ENCODE peak calls at places on chromosomes 11 and 22, in seven cellular contexts. Q, I, D, N, E, Z and X are unnamed samples.

GRCh38 chr11:48210052-48210451 is 6.6 kb upstream of the OR4B1 start:
- DNase-seq in I (no peak), N (peak), D (peak), E (no peak), Q (peak), Z (no peak), X (peak)

GRCh38 chr11:75100314-75100713 is 3.6 kb upstream of the OR2AT4 start:
- DNase-seq in N (peak), D (no peak), I (no peak), Q (peak), E (peak), Z (no peak), X (peak)

GRCh38 chr11:105611837-105612480 is 2.1 kb downstream of the GRIA4 start:
- DNase-seq in N (no peak), D (no peak), I (no peak), Q (no peak), Z (no peak), E (no peak), X (no peak)

GRCh38 chr11:96388891-96389603 is 665 bp downstream of the CCDC82 start:
- DNase-seq in N (peak), E (peak), Q (no peak), Z (no peak), D (no peak), I (no peak), X (peak)

GRCh38 chr11:12110201-12110713 is at the start of gene MICAL2:
- DNase-seq in Q (peak), E (peak), I (peak), N (peak), Z (peak), D (peak), X (peak)

GRCh38 chr11:65297026-65297667 is 17.5 kb upstream of the CDC42EP2 start:
- DNase-seq in Z (no peak), I (no peak), Q (no peak), N (no peak), D (no peak), E (no peak), X (no peak)

GRCh38 chr22:45223304-45224117 is 17.2 kb downstream of the KIAA0930 start:
- DNase-seq in D (no peak), Z (no peak), N (no peak), I (no peak), E (no peak), Q (no peak), X (no peak)

GRCh38 chr11:76839326-76839725 is 21.4 kb upstream of the ACER3 start:
- DNase-seq in N (no peak), Q (no peak), E (no peak), D (no peak), Z (no peak), I (no peak), X (no peak)

GRCh38 chr22:27474711-27475547 is 326.6 kb downstream of the MN1 start:
- DNase-seq in E (peak), Q (peak), Z (peak), N (peak), I (peak), D (no peak), X (peak)

GRCh38 chr11:13993096-13993760 is 30.7 kb downstream of the SPON1 start:
- DNase-seq in I (no peak), N (no peak), Z (no peak), E (no peak), D (no peak), Q (no peak), X (no peak)

GRCh38 chr22:50206599-50206998 is 5.8 kb downstream of the SELENOO start:
- DNase-seq in E (peak), N (peak), I (no peak), Q (no peak), D (peak), Z (peak), X (peak)

GRCh38 chr11:3947084-3947483 is 91.6 kb downstream of the STIM1 start:
- DNase-seq in Z (peak), Q (peak), D (no peak), E (no peak), I (peak), N (peak), X (peak)

GRCh38 chr11:100827934-100828661 is 141.0 kb downstream of the ARHGAP42 start:
- DNase-seq in E (peak), N (peak), D (peak), Q (peak), Z (peak), I (no peak), X (no peak)

GRCh38 chr11:4610258-4610935 is 2.4 kb upstream of the TRIM68 start:
- DNase-seq in Q (peak), N (no peak), Z (peak), E (no peak), D (no peak), I (no peak), X (peak)

GRCh38 chr11:9180784-9181183 is 84.4 kb downstream of the DENND5A start:
- DNase-seq in D (no peak), Q (peak), N (no peak), Z (peak), E (no peak), I (no peak), X (peak)

GRCh38 chr22:45317551-45318167 is 7.9 kb downstream of the FAM118A start:
- DNase-seq in Q (peak), N (peak), E (peak), I (no peak), D (peak), Z (peak), X (peak)

GRCh38 chr11:123505546-123506299 is 75.7 kb downstream of the GRAMD1B start:
- DNase-seq in I (no peak), Z (no peak), D (peak), Q (no peak), N (no peak), E (no peak), X (no peak)

GRCh38 chr11:128456566-128457268 is 130.6 kb downstream of the ETS1 start:
- DNase-seq in Q (no peak), I (no peak), E (no peak), D (no peak), Z (peak), N (no peak), X (no peak)

GRCh38 chr11:35661539-35661938 is 1.0 kb upstream of the TRIM44 start:
- DNase-seq in E (no peak), I (no peak), Q (no peak), N (no peak), Z (no peak), D (no peak), X (no peak)

GRCh38 chr11:93577291-93577690 is 34.1 kb upstream of the SMCO4 start:
- DNase-seq in Z (peak), N (peak), I (no peak), E (no peak), Q (peak), D (no peak), X (peak)

GRCh38 chr11:37747121-37747520 is 1149.1 kb upstream of the RAG2 start:
- DNase-seq in N (no peak), E (no peak), Z (no peak), D (no peak), I (no peak), Q (no peak), X (no peak)

GRCh38 chr11:8033791-8034585 is 46.9 kb downstream of the EIF3F start:
- DNase-seq in E (no peak), Q (no peak), Z (no peak), N (no peak), D (no peak), I (no peak), X (no peak)

GRCh38 chr22:35352214-35353111 is 28.4 kb upstream of the HMOX1 start:
- DNase-seq in E (no peak), D (no peak), N (peak), Z (no peak), Q (no peak), I (peak), X (peak)

GRCh38 chr11:96424693-96425092 is 34.9 kb downstream of the JRKL start:
- DNase-seq in E (peak), N (peak), D (no peak), I (no peak), Q (peak), Z (peak), X (peak)

GRCh38 chr11:122743949-122744876 is 88.7 kb downstream of the UBASH3B start:
- DNase-seq in I (no peak), Q (no peak), N (no peak), D (no peak), Z (no peak), E (no peak), X (peak)

GRCh38 chr11:117180661-117181585 is 2.4 kb downstream of the SIDT2 start:
- DNase-seq in Q (peak), D (peak), N (peak), I (peak), Z (peak), E (peak), X (peak)

GRCh38 chr22:49954991-49955580 is 5.5 kb upstream of the PIM3 start:
- DNase-seq in Q (no peak), D (no peak), I (no peak), Z (no peak), E (no peak), N (no peak), X (no peak)

GRCh38 chr22:50303848-50304527 is 3.5 kb downstream of the PLXNB2 start:
- DNase-seq in Q (no peak), Z (no peak), D (peak), E (peak), N (peak), I (peak), X (no peak)

GRCh38 chr11:12087075-12087775 is 23.2 kb upstream of the MICAL2 start:
- DNase-seq in E (peak), D (no peak), Z (peak), N (peak), Q (peak), I (no peak), X (peak)

GRCh38 chr22:45376703-45377102 is 36.7 kb downstream of the SMC1B start:
- DNase-seq in I (peak), N (peak), Q (peak), D (no peak), Z (peak), E (peak), X (peak)

GRCh38 chr11:106828576-106828975 is 189.7 kb downstream of the GUCY1A2 start:
- DNase-seq in Z (no peak), I (no peak), N (peak), E (no peak), D (no peak), Q (peak), X (no peak)

GRCh38 chr22:31075961-31076360 is 5.2 kb upstream of the SMTN start:
- DNase-seq in D (no peak), E (no peak), Q (peak), Z (peak), I (peak), N (peak), X (peak)

GRCh38 chr22:38081941-38082828 is 1.8 kb downstream of the SLC16A8 start:
- DNase-seq in E (no peak), Z (no peak), Q (no peak), I (no peak), D (no peak), N (no peak), X (no peak)

GRCh38 chr11:68358416-68358815 is 46.0 kb downstream of the LRP5 start:
- DNase-seq in N (no peak), Z (no peak), I (no peak), E (no peak), Q (peak), D (no peak), X (peak)

GRCh38 chr11:12288212-12288933 is 89.0 kb upstream of the PARVA start:
- DNase-seq in Z (peak), E (peak), D (peak), N (peak), Q (peak), I (peak), X (peak)

GRCh38 chr11:19286411-19286810 is 45.7 kb upstream of the E2F8 start:
- DNase-seq in D (no peak), E (no peak), Q (no peak), I (no peak), Z (no peak), N (no peak), X (no peak)

GRCh38 chr22:39520874-39521857 is 804 bp downstream of the ATF4 start:
- DNase-seq in Z (peak), E (peak), D (peak), I (peak), N (peak), Q (peak), X (peak)

GRCh38 chr11:71997594-71997993 is 1.1 kb upstream of the IL18BP start:
- DNase-seq in Q (no peak), Z (no peak), E (no peak), D (no peak), N (no peak), I (no peak), X (no peak)

GRCh38 chr22:36628561-36629060 is 74.9 kb downstream of the CACNG2 start:
- DNase-seq in E (no peak), Z (no peak), I (no peak), D (no peak), Q (no peak), N (no peak), X (no peak)
- H3K4me3 ChIP-seq in E (no peak), Z (no peak), I (no peak), D (no peak), Q (no peak), N (no peak), X (no peak)

DNA sequence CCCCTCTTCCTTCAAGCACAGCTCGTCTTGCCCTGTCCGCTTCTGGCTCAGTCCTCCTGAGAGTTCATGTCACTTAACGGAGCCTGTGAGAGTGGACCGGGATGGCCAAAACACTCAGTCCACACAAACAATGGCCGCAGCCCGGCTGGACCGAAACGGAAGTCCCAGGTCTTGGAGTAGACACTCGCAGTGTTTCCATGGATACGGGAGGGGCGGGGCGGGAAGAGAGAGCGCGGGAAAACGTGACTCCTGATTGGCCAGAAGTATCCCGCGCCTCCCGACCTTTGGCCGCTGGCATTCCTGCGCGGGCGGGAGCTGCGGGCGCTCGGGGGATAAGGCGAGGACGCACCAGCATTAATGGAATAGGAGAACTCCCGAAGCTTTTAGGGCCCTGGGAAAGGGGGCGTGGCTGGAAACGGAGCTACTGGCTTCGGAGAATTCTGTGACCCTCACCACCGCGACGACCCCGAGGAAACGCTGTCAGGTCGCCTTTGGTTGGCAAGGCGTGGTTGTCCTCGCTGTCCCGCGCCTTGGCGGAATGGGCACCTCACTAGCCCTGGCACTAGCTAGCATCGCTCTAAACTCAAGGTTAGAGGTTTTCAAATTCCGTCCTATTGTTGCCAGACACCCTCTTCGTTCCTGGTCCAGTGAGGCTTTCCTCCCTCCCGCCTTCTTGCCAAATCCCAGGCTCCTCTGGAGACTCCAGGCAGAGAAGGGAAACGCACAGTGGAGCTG is at the start of the genes NLRP14 and ZNF214:
- DNase-seq in Q (peak), Z (peak), E (peak), D (peak), N (peak), I (peak), X (peak)
- TF ChIP-seq CTCF in Q (no peak), Z (no peak), E (no peak), D (no peak), N (no peak), I (no peak), X (no peak)

GRCh38 chr11:127217941-127218615 is 217.5 kb upstream of the KIRREL3 start:
- DNase-seq in Z (no peak), D (no peak), I (no peak), E (no peak), N (no peak), Q (peak), X (no peak)
- H3K4me3 ChIP-seq in Z (no peak), D (no peak), I (no peak), E (no peak), N (no peak), Q (no peak), X (no peak)

DNA sequence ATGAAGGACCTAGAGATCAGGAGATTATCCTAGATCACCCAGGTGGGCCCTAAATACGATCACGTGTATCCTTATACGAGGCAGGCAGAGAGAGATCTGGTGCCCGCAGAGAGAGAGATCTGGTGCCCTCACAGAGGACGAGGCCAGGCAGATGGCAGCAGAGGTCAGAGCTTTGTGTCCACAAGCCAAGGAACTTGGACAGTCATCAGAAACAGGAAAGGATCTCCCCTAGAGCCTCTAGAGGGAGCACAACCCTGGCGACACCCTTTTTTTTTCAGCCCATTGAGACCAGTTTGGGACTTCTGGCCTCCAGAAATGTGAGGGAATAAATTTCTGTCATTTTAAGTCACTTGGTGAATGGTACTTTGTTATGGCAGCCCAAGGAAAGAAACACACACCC is 25.5 kb upstream of the TIMP3 start:
- DNase-seq in N (no peak), I (no peak), D (peak), E (no peak), Z (no peak), Q (peak), X (no peak)
- TF ChIP-seq CTCF in N (peak), I (peak), D (peak), E (peak), Z (peak), Q (peak), X (peak)

GRCh38 chr22:24146791-24147353 is 34.4 kb upstream of the SUSD2 start:
- DNase-seq in I (peak), Z (peak), Q (peak), D (peak), N (peak), E (no peak), X (peak)

GRCh38 chr22:24144056-24144455 is 37.2 kb upstream of the SUSD2 start:
- DNase-seq in E (no peak), D (no peak), Z (no peak), Q (no peak), I (peak), N (no peak), X (no peak)

GRCh38 chr22:24144471-24145115 is 36.7 kb upstream of the SUSD2 start:
- DNase-seq in Q (no peak), Z (no peak), D (no peak), I (no peak), E (no peak), N (no peak), X (no peak)

GRCh38 chr22:24146190-24146616 is 35.1 kb upstream of the SUSD2 start:
- DNase-seq in E (peak), N (peak), I (peak), D (no peak), Z (peak), Q (peak), X (peak)

GRCh38 chr22:24145446-24146189 is 35.7 kb upstream of the SUSD2 start:
- DNase-seq in D (no peak), I (peak), Q (no peak), N (no peak), E (no peak), Z (no peak), X (no peak)
- H3K4me3 ChIP-seq in D (no peak), I (no peak), Q (no peak), N (no peak), E (no peak), Z (no peak), X (peak)

GRCh38 chr11:27120211-27120610 is 79.6 kb downstream of the BBOX1 start:
- DNase-seq in Q (no peak), E (no peak), Z (no peak), D (no peak), N (peak), I (no peak), X (peak)

GRCh38 chr11:27119396-27119795 is 78.8 kb downstream of the BBOX1 start:
- DNase-seq in Z (no peak), I (no peak), N (no peak), E (no peak), D (no peak), Q (no peak), X (no peak)

GRCh38 chr11:27124514-27125264 is 84.1 kb downstream of the BBOX1 start:
- DNase-seq in N (peak), Z (peak), I (no peak), D (no peak), Q (peak), E (peak), X (peak)
- TF ChIP-seq CTCF in N (peak), Z (no peak), I (peak), D (no peak), Q (peak), E (peak), X (peak)

GRCh38 chr11:17385926-17386325 is 2.5 kb downstream of the KCNJ11 start:
- DNase-seq in Z (no peak), N (no peak), Q (no peak), I (no peak), D (no peak), E (no peak), X (no peak)
- H3K4me3 ChIP-seq in Z (no peak), N (no peak), Q (no peak), I (no peak), D (no peak), E (no peak), X (no peak)

GRCh38 chr11:60743058-60743457 is 13.6 kb upstream of the MS4A15 start:
- DNase-seq in D (no peak), N (no peak), I (no peak), Z (no peak), Q (no peak), E (no peak), X (no peak)
- TF ChIP-seq CTCF in D (no peak), N (no peak), I (no peak), Z (no peak), Q (no peak), E (no peak), X (no peak)